ENCODE peak calls at places on chromosomes 11 and 22, in six cellular contexts. S is CD8-positive, alpha-beta T cell; F is cardiac fibroblast; K is lung; E is AG10803; B is adrenal gland. W is an unnamed sample.

GRCh38 chr11:119015054-119015611 is 3.0 kb downstream of the RPS25 start:
- DNase-seq in S (no peak), F (no peak), K (no peak), E (no peak), B (no peak), W (no peak)

GRCh38 chr22:46465793-46466192 is 71.6 kb downstream of the CELSR1 start:
- DNase-seq in S (no peak), F (no peak), K (peak; percentile 51), E (no peak), B (no peak), W (no peak)

GRCh38 chr11:114296190-114296978 is at the start of gene NNMT:
- DNase-seq in S (no peak), F (peak; percentile 99), K (peak; percentile 63), E (peak; percentile 99), B (peak; percentile 53), W (peak; percentile 99)

GRCh38 chr22:36180038-36180880 is 19.7 kb upstream of the APOL3 start:
- DNase-seq in S (peak; percentile 86), F (peak; percentile 81), K (peak; percentile 85), E (peak; percentile 61), B (peak; percentile 91), W (peak; percentile 77)

GRCh38 chr22:30439836-30440235 is 14.3 kb downstream of the MTFP1 start:
- DNase-seq in S (no peak), F (no peak), K (no peak), E (no peak), B (no peak), W (no peak)

GRCh38 chr11:59918494-59918893 is 19.7 kb upstream of the OOSP1 start:
- DNase-seq in S (no peak), F (peak; percentile 45), K (no peak), E (peak; percentile 71), B (no peak), W (peak; percentile 1)

GRCh38 chr11:83909579-83909978 is 623.4 kb upstream of the CCDC90B start:
- DNase-seq in S (no peak), F (no peak), K (no peak), E (no peak), B (no peak), W (no peak)

GRCh38 chr11:68118753-68119448 is 2.3 kb downstream of the CHKA start:
- DNase-seq in S (no peak), F (peak; percentile 35), K (no peak), E (no peak), B (peak; percentile 75), W (peak; percentile 66)

GRCh38 chr11:38680746-38681145 is 2082.7 kb upstream of the RAG2 start:
- DNase-seq in S (no peak), F (no peak), K (no peak), E (no peak), B (no peak), W (no peak)

DNA sequence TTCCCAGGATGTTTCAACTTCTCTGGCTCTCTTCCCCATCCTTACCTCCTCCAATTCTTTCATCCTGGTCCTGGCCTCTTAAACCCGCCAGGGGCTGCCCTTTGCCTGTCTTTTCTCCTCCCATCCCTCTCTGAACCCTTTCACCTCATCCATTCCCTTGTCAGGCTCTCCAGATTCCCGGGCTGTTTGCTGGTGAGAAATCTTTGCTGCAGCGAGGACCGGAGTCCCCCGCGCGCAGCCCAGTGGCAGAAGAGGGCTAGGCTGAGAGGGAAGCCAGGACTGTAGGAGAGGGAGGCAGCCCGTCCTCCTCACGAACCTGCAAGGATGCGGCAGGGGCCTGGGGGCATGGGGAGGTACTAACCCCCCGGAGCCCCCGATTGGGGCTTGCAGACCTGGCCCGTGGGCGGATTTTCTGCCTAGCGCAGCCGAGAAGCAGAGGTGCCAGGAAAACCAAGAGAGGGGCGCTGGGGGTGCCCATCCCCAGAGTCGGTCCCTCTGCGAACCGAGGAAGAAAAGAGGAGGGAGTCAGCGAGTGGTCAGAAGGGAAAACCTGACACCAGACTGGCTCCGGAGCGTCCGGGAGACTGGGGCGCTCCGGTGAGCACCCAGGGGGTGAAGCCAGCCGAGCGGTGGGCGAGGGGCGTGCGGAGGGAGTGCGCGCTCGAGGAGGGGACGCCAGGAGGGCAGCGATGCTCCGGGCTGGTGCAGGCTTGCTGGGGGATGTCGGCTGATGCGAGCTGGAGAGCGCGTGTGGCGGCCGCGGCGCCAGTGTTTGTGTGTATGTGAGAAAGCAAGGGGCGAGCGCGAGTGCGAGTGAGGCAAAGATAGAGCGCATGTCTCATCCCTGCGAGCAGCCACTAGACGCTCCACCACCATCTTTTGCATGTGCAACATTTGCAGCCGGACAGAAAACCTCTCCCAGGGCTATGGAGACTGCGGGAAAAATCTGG is at the start of gene GRIA4:
- DNase-seq in S (no peak), F (peak; percentile 40), K (no peak), E (peak; percentile 38), B (peak; percentile 19), W (peak; percentile 46)
- H3K4me3 ChIP-seq in S (no peak within 1 kb of the TSS), F (peak within 1 kb of the TSS; percentile 41), K (peak within 1 kb of the TSS; percentile 2), E (peak within 1 kb of the TSS; percentile 44), B (no peak within 1 kb of the TSS), W (peak within 1 kb of the TSS; percentile 49)

GRCh38 chr11:108664730-108665525 is at the start of gene DDX10:
- DNase-seq in S (peak; percentile 98), F (peak; percentile 99), K (peak; percentile 97), E (peak; percentile 97), B (peak; percentile 99), W (peak; percentile 99)
- TF ChIP-seq CTCF in S (no peak), F (no peak), K (no peak), E (peak; percentile 32), B (no peak), W (peak; percentile 14)

DNA sequence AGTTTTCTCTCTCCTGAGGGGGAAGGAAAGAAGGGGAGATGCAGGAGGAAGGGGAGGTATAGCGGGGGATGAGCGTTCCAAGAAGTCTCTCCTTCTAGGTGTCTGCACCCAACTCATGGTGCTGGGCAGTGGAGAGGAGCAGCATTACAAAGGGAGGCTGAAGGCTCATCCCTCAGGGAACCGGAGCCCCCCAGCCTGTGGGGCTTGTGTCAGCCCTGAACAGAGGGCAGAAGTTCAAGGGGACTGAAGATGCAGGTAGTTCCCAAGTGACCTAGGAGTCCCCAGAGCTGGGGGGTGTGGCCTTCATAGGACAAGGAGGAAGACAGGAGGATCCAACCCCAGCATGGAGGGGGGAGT is 1.8 kb downstream of the C11orf68 start:
- DNase-seq in S (no peak), F (no peak), K (no peak), E (no peak), B (no peak), W (no peak)
- H3K4me3 ChIP-seq in S (no peak overlapping the region), F (peak overlapping the region; percentile 88), K (no peak overlapping the region), E (peak overlapping the region; percentile 93), B (no peak overlapping the region), W (peak overlapping the region; percentile 94)

GRCh38 chr11:43685483-43685882 is 4.9 kb downstream of the HSD17B12 start:
- DNase-seq in S (no peak), F (no peak), K (no peak), E (no peak), B (no peak), W (peak; percentile 12)
- TF ChIP-seq CTCF in S (no peak), F (peak; percentile 25), K (no peak), E (no peak), B (no peak), W (no peak)

GRCh38 chr11:79235696-79236095 is 205.1 kb downstream of the TENM4 start:
- DNase-seq in S (no peak), F (no peak), K (no peak), E (no peak), B (no peak), W (no peak)
- H3K4me3 ChIP-seq in S (no peak overlapping the region), F (no peak overlapping the region), K (no peak overlapping the region), E (no peak overlapping the region), B (no peak overlapping the region), W (no peak overlapping the region)

GRCh38 chr22:39462443-39463147 is 5.8 kb downstream of the MGAT3 start:
- DNase-seq in S (no peak), F (no peak), K (no peak), E (no peak), B (no peak), W (no peak)
- TF ChIP-seq CTCF in S (no peak), F (no peak), K (peak; percentile 17), E (no peak), B (no peak), W (no peak)

GRCh38 chr22:25067851-25068421 is 115.4 kb downstream of the KIAA1671 start:
- DNase-seq in S (peak; percentile 78), F (no peak), K (no peak), E (no peak), B (peak; percentile 93), W (no peak)
- H3K4me3 ChIP-seq in S (peak overlapping the region; percentile 40), F (no peak overlapping the region), K (no peak overlapping the region), E (no peak overlapping the region), B (no peak overlapping the region), W (no peak overlapping the region)

DNA sequence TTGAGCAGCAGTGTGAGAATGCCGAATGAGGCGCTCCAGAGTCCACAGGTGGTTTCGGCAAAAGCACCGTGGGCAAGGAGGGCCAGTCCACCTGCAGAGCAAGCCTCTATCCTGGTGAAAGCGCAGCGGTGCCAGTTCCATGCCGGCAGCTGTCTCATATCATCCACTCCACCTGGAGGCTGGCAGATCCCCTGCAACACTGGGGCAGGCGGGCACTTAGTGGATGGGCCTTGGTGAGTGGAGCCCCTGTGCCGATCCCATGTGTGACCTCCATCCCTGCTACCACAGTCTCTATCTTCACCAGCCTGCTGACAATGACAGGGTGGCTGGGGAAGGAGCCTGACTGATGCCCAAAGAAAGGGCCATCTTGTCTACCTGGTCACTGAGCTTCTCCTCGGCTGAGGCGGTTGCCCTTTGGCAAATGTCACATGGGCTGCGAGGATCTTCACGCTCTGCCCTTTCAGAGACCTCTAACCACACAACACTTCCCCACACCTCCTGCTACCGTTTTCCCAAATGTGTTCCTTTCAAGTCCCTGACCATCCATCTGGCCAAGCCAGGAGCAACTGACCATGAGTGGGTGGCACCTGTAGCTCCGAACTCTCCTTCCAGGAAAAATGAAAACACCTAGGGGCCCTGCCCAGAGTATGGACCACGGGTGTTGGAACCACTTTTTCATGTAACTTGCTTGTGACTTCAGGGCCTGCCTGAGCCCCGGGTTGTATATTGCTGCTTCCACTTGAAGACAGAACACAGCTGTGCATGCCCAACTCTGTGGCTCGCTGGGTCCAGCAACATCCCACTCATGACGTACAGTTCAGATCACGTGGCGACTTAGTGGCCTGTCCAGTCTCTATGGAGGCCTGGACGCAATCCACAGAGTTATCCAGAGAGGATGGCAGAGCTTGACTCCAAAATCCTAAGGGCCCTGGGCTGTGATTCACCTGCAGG is 7.1 kb downstream of the C11orf21 start:
- DNase-seq in S (no peak), F (no peak), K (no peak), E (no peak), B (peak; percentile 7), W (no peak)
- TF ChIP-seq CTCF in S (no peak), F (no peak), K (no peak), E (no peak), B (no peak), W (no peak)

GRCh38 chr11:61696602-61697001 is 16.4 kb downstream of the DAGLA start:
- DNase-seq in S (no peak), F (no peak), K (no peak), E (no peak), B (no peak), W (no peak)

GRCh38 chr11:61695917-61696316 is 15.7 kb downstream of the DAGLA start:
- DNase-seq in S (peak; percentile 80), F (peak; percentile 65), K (peak; percentile 69), E (peak; percentile 59), B (peak; percentile 91), W (peak; percentile 70)

GRCh38 chr11:61697093-61697492 is 16.9 kb downstream of the DAGLA start:
- DNase-seq in S (no peak), F (no peak), K (no peak), E (no peak), B (peak; percentile 38), W (no peak)

GRCh38 chr11:61693897-61694840 is 14.0 kb downstream of the DAGLA start:
- DNase-seq in S (no peak), F (peak; percentile 37), K (no peak), E (no peak), B (peak; percentile 95), W (no peak)

GRCh38 chr11:61694971-61695706 is 14.9 kb downstream of the DAGLA start:
- DNase-seq in S (no peak), F (no peak), K (peak; percentile 41), E (no peak), B (peak; percentile 48), W (no peak)
- H3K4me3 ChIP-seq in S (peak overlapping the region; percentile 52), F (no peak overlapping the region), K (no peak overlapping the region), E (no peak overlapping the region), B (no peak overlapping the region), W (no peak overlapping the region)